ENCODE peak calls at places on chromosomes 16 and 17, in five cellular contexts. Y, U, J, S and G are unnamed samples.

GRCh38 chr17:34248807-34249496 is 6.1 kb upstream of the CCL2 start:
- DNase-seq in Y (no peak), U (no peak), J (no peak), S (no peak), G (no peak)

GRCh38 chr17:17403899-17404576 is 72.8 kb upstream of the MED9 start:
- DNase-seq in Y (no peak), U (no peak), J (no peak), S (no peak), G (no peak)

GRCh38 chr17:62073993-62074392 is 8.9 kb upstream of the MED13 start:
- DNase-seq in Y (no peak), U (no peak), J (no peak), S (no peak), G (no peak)

GRCh38 chr16:68470461-68471150 is 22.3 kb upstream of the SMPD3 start:
- DNase-seq in Y (no peak), U (no peak), J (peak), S (no peak), G (no peak)

GRCh38 chr17:43880420-43880991 is 26.8 kb downstream of the MPP2 start:
- DNase-seq in Y (peak), U (peak), J (no peak), S (peak), G (peak)

GRCh38 chr17:4241535-4241934 is 22.2 kb downstream of the ANKFY1 start:
- DNase-seq in Y (no peak), U (no peak), J (no peak), S (no peak), G (no peak)

GRCh38 chr16:67471758-67472384 is 9.1 kb downstream of the ATP6V0D1 start:
- DNase-seq in Y (no peak), U (no peak), J (no peak), S (no peak), G (no peak)

GRCh38 chr16:2786826-2787151 is 571 bp downstream of the PRSS33 start:
- DNase-seq in Y (no peak), U (no peak), J (no peak), S (no peak), G (no peak)

GRCh38 chr17:17727111-17727659 is 45.9 kb downstream of the RAI1 start:
- DNase-seq in Y (no peak), U (no peak), J (no peak), S (no peak), G (no peak)

GRCh38 chr16:49592507-49593422 is 219.2 kb downstream of the C16orf78 start:
- DNase-seq in Y (peak), U (peak), J (no peak), S (peak), G (peak)

GRCh38 chr17:43434902-43435319 is 36.1 kb downstream of the ARL4D start:
- DNase-seq in Y (no peak), U (no peak), J (no peak), S (no peak), G (no peak)

GRCh38 chr16:17467923-17468540 is 2.7 kb downstream of the XYLT1 start:
- DNase-seq in Y (peak), U (peak), J (no peak), S (no peak), G (peak)

GRCh38 chr17:28372203-28372944 is 880 bp downstream of the SARM1 start:
- DNase-seq in Y (no peak), U (peak), J (no peak), S (no peak), G (no peak)

GRCh38 chr16:57976331-57976796 is 5.4 kb upstream of the CNGB1 start:
- DNase-seq in Y (no peak), U (no peak), J (no peak), S (peak), G (no peak)

GRCh38 chr17:29158096-29158495 is 22.1 kb downstream of the MYO18A start:
- DNase-seq in Y (no peak), U (no peak), J (no peak), S (no peak), G (no peak)

GRCh38 chr17:81473019-81473418 is 39.6 kb downstream of the ACTG1 start:
- DNase-seq in Y (no peak), U (no peak), J (no peak), S (no peak), G (no peak)

GRCh38 chr17:18248300-18248731 is 10.2 kb downstream of the FLII start:
- DNase-seq in Y (peak), U (peak), J (no peak), S (peak), G (peak)

GRCh38 chr17:77407321-77408277 is 266.8 kb downstream of the SEC14L1 start:
- DNase-seq in Y (no peak), U (no peak), J (no peak), S (no peak), G (no peak)

GRCh38 chr16:53626816-53627215 is 76.8 kb downstream of the RPGRIP1L start:
- DNase-seq in Y (no peak), U (no peak), J (no peak), S (no peak), G (no peak)

GRCh38 chr17:78517421-78517820 is 59.8 kb downstream of the DNAH17 start:
- DNase-seq in Y (no peak), U (no peak), J (no peak), S (no peak), G (no peak)

GRCh38 chr16:21698169-21699032 is 34.6 kb downstream of the OTOA start:
- DNase-seq in Y (no peak), U (peak), J (no peak), S (no peak), G (no peak)
- TF ChIP-seq JUNB in Y (no peak), U (no peak), J (no peak), S (no peak), G (no peak)

GRCh38 chr16:88941051-88941932 is 35.7 kb downstream of the CBFA2T3 start:
- DNase-seq in Y (no peak), U (peak), J (no peak), S (no peak), G (no peak)

GRCh38 chr16:88943131-88943664 is 33.8 kb downstream of the CBFA2T3 start:
- DNase-seq in Y (no peak), U (no peak), J (no peak), S (no peak), G (no peak)

GRCh38 chr16:88945473-88945872 is 31.5 kb downstream of the CBFA2T3 start:
- DNase-seq in Y (no peak), U (no peak), J (no peak), S (no peak), G (no peak)

GRCh38 chr16:88941933-88942909 is 34.8 kb downstream of the CBFA2T3 start:
- DNase-seq in Y (peak), U (peak), J (no peak), S (no peak), G (no peak)

GRCh38 chr16:88943741-88944140 is 33.3 kb downstream of the CBFA2T3 start:
- DNase-seq in Y (no peak), U (no peak), J (no peak), S (no peak), G (no peak)
- TF ChIP-seq JUNB in Y (no peak), U (no peak), J (no peak), S (no peak), G (no peak)

GRCh38 chr17:7579001-7579838 is at the start of gene CD68:
- DNase-seq in Y (peak), U (peak), J (no peak), S (no peak), G (peak)
- TF ChIP-seq JUNB in Y (peak), U (no peak), J (no peak), S (no peak), G (peak)

GRCh38 chr16:56868175-56868574 is 3.2 kb downstream of the SLC12A3 start:
- DNase-seq in Y (no peak), U (no peak), J (no peak), S (no peak), G (no peak)

GRCh38 chr16:56869513-56870270 is 4.7 kb downstream of the SLC12A3 start:
- DNase-seq in Y (peak), U (peak), J (no peak), S (peak), G (peak)

GRCh38 chr16:56872863-56873391 is 7.9 kb downstream of the SLC12A3 start:
- DNase-seq in Y (no peak), U (no peak), J (no peak), S (no peak), G (no peak)

GRCh38 chr16:56871172-56871593 is 6.2 kb downstream of the SLC12A3 start:
- DNase-seq in Y (no peak), U (no peak), J (peak), S (no peak), G (peak)

DNA sequence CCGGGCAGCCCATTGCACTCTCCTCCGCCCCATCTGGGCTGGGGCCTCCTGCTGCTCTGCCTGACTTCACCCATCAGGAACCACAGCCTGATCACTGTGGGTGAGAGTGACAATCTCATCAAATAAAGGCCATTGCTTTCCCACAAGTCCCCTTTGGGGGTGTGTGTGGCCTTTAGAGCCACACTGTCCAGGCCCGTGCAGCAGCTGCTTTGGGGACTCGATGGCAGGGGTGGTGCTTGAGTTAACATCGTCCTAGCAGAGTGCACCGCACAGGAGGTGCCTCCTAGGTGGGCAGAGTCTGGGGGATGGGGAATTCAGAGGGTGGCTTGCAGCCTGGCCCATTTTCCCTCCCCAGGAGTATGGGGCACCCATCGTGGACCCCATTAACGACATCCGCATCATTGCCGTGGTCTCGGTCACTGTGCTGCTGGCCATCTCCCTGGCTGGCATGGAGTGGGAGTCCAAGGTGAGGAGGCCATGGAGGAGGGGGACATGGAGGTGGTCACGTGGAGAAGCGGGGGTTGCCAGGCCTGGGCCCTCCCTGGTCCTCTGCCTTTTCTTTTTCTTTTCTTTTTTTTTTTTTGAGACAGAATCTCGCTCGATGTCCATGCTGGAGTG is 5.4 kb downstream of the SLC12A3 start:
- DNase-seq in Y (no peak), U (no peak), J (no peak), S (no peak), G (no peak)
- TF ChIP-seq JUNB in Y (no peak), U (no peak), J (no peak), S (no peak), G (no peak)

GRCh38 chr17:21127508-21128077 is 829 bp downstream of the DHRS7B start:
- DNase-seq in Y (no peak), U (no peak), J (no peak), S (no peak), G (no peak)

GRCh38 chr17:21129023-21129681 is 2.4 kb downstream of the DHRS7B start:
- DNase-seq in Y (peak), U (peak), J (no peak), S (no peak), G (peak)

GRCh38 chr17:21124096-21124495 is 2.7 kb upstream of the DHRS7B start:
- DNase-seq in Y (no peak), U (peak), J (no peak), S (no peak), G (no peak)

GRCh38 chr17:21126645-21127507 is at the start of gene DHRS7B:
- DNase-seq in Y (peak), U (peak), J (peak), S (peak), G (peak)

GRCh38 chr17:21125862-21126261 is 902 bp upstream of the DHRS7B start:
- DNase-seq in Y (no peak), U (no peak), J (no peak), S (no peak), G (no peak)
- TF ChIP-seq JUNB in Y (no peak), U (no peak), J (no peak), S (no peak), G (no peak)

GRCh38 chr17:64739316-64740058 is 77.4 kb upstream of the SMURF2 start:
- DNase-seq in Y (no peak), U (peak), J (no peak), S (no peak), G (peak)
- TF ChIP-seq JUNB in Y (no peak), U (no peak), J (no peak), S (no peak), G (no peak)

GRCh38 chr17:33091271-33091670 is 99.6 kb downstream of the SPACA3 start:
- DNase-seq in Y (no peak), U (no peak), J (no peak), S (no peak), G (no peak)

GRCh38 chr17:33086878-33087277 is 95.2 kb downstream of the SPACA3 start:
- DNase-seq in Y (no peak), U (no peak), J (no peak), S (no peak), G (peak)

GRCh38 chr17:33086041-33086440 is 94.4 kb downstream of the SPACA3 start:
- DNase-seq in Y (no peak), U (no peak), J (no peak), S (no peak), G (no peak)

DNA sequence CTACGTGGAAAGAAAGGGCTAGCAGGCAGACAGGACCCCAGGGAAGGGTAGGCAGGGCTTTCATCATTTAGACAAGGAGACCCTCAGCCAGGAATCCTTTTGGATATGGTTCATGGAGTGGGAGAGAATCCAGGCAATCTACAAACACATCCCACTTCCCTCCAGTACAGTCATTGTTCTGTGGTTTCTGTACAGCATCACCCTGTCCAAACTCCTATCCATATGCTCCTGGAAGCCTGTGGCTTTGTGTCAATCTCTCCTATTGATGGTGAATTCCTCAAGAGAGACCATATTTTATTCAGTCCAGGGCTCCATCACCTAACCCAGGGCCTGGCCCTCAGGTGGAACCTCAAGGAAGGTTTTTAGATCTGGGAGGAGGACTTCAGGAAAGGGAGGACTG is 99.2 kb downstream of the SPACA3 start:
- DNase-seq in Y (no peak), U (no peak), J (no peak), S (no peak), G (no peak)
- TF ChIP-seq JUNB in Y (no peak), U (no peak), J (no peak), S (no peak), G (no peak)

GRCh38 chr17:12097326-12097725 is 76.6 kb downstream of the MAP2K4 start:
- DNase-seq in Y (no peak), U (no peak), J (no peak), S (no peak), G (no peak)
- TF ChIP-seq JUNB in Y (no peak), U (no peak), J (no peak), S (no peak), G (no peak)